ENCODE peak calls at places on chromosomes 4 and X, in seven cellular contexts. Y is amygdala; R is CD4-positive, alpha-beta T cell; L is NCI-H1092; S is fibroblast of pulmonary artery; F is H54; A is WTC11. D is an unnamed sample.

GRCh38 chrX:38618152-38618551 is 56.8 kb downstream of the TSPAN7 start:
- DNase-seq in Y (no peak), R (no peak), L (no peak), S (no peak), F (no peak), A (no peak), D (no peak)

GRCh38 chrX:150482537-150483217 is 85.7 kb upstream of the MTM1 start:
- DNase-seq in Y (peak), R (no peak), L (no peak), S (peak), F (peak), A (no peak), D (no peak)

GRCh38 chr4:94897023-94897422 is 139.3 kb downstream of the BMPR1B start:
- DNase-seq in Y (no peak), R (no peak), L (no peak), S (no peak), F (no peak), A (peak), D (peak)

GRCh38 chrX:9482408-9482807 is 17.6 kb downstream of the TBL1X start:
- DNase-seq in Y (no peak), R (no peak), L (no peak), S (no peak), F (no peak), A (no peak), D (no peak)

GRCh38 chr4:128908735-128909134 is 99.2 kb downstream of the JADE1 start:
- DNase-seq in Y (no peak), R (no peak), L (no peak), S (no peak), F (no peak), A (no peak), D (no peak)

GRCh38 chrX:71482228-71482958 is 50.5 kb upstream of the OGT start:
- DNase-seq in Y (no peak), R (no peak), L (no peak), S (no peak), F (no peak), A (no peak), D (no peak)

GRCh38 chrX:57282568-57282967 is 3.9 kb upstream of the FAAH2 start:
- DNase-seq in Y (no peak), R (no peak), L (no peak), S (no peak), F (no peak), A (no peak), D (no peak)

GRCh38 chr4:15656038-15656470 is 897 bp upstream of the FBXL5 start:
- DNase-seq in Y (no peak), R (no peak), L (no peak), S (peak), F (no peak), A (no peak), D (no peak)

GRCh38 chr4:16759781-16760459 is 138.5 kb downstream of the LDB2 start:
- DNase-seq in Y (no peak), R (no peak), L (no peak), S (no peak), F (no peak), A (no peak), D (no peak)

GRCh38 chr4:40550900-40551546 is 78.6 kb downstream of the RBM47 start:
- DNase-seq in Y (no peak), R (peak), L (peak), S (peak), F (no peak), A (no peak), D (peak)

GRCh38 chrX:106894978-106895452 is 8.1 kb downstream of the RIPPLY1 start:
- DNase-seq in Y (no peak), R (no peak), L (no peak), S (peak), F (peak), A (no peak), D (no peak)

GRCh38 chr4:20646287-20646686 is 54.0 kb upstream of the PACRGL start:
- DNase-seq in Y (no peak), R (no peak), L (no peak), S (no peak), F (no peak), A (no peak), D (no peak)

GRCh38 chr4:92600638-92601037 is 296.9 kb downstream of the GRID2 start:
- DNase-seq in Y (no peak), R (no peak), L (no peak), S (no peak), F (no peak), A (peak), D (no peak)

GRCh38 chr4:37666625-37667071 is 19.5 kb downstream of the RELL1 start:
- DNase-seq in Y (no peak), R (no peak), L (no peak), S (peak), F (peak), A (no peak), D (no peak)

GRCh38 chr4:99208719-99209075 is 10.3 kb downstream of the ADH6 start:
- DNase-seq in Y (no peak), R (no peak), L (no peak), S (no peak), F (no peak), A (peak), D (no peak)

GRCh38 chr4:127776620-127777019 is 5.5 kb upstream of the HSPA4L start:
- DNase-seq in Y (no peak), R (no peak), L (no peak), S (no peak), F (no peak), A (no peak), D (no peak)

GRCh38 chr4:1510931-1511330 is 104.7 kb upstream of the NKX1-1 start:
- DNase-seq in Y (no peak), R (no peak), L (no peak), S (no peak), F (no peak), A (no peak), D (no peak)

GRCh38 chr4:123976285-123976684 is 579.7 kb downstream of the SPRY1 start:
- DNase-seq in Y (no peak), R (no peak), L (no peak), S (peak), F (no peak), A (no peak), D (no peak)

GRCh38 chr4:180542445-180543100 is 1700.6 kb upstream of the TENM3 start:
- DNase-seq in Y (peak), R (no peak), L (peak), S (peak), F (peak), A (no peak), D (no peak)

GRCh38 chr4:139734875-139735380 is 69.3 kb downstream of the MGST2 start:
- DNase-seq in Y (peak), R (peak), L (peak), S (peak), F (peak), A (peak), D (peak)

GRCh38 chr4:20666471-20666870 is 33.8 kb upstream of the PACRGL start:
- DNase-seq in Y (no peak), R (no peak), L (no peak), S (no peak), F (no peak), A (no peak), D (no peak)

GRCh38 chr4:102693266-102693850 is 67.4 kb downstream of the MANBA start:
- DNase-seq in Y (no peak), R (no peak), L (no peak), S (no peak), F (no peak), A (no peak), D (no peak)

GRCh38 chr4:133969202-133969873 is 232.3 kb downstream of the PABPC4L start:
- DNase-seq in Y (no peak), R (no peak), L (no peak), S (peak), F (no peak), A (no peak), D (no peak)

GRCh38 chrX:151695583-151695930 is 299 bp downstream of the PRRG3 start:
- DNase-seq in Y (no peak), R (no peak), L (no peak), S (no peak), F (no peak), A (no peak), D (no peak)

GRCh38 chrX:105302246-105302645 is 81.8 kb upstream of the TEX13A start:
- DNase-seq in Y (no peak), R (no peak), L (no peak), S (no peak), F (no peak), A (no peak), D (no peak)

GRCh38 chr4:94419956-94420355 is 31.8 kb upstream of the PDLIM5 start:
- DNase-seq in Y (no peak), R (no peak), L (no peak), S (peak), F (no peak), A (no peak), D (no peak)

GRCh38 chr4:13399257-13399656 is 84.9 kb downstream of the RAB28 start:
- DNase-seq in Y (no peak), R (no peak), L (no peak), S (peak), F (peak), A (no peak), D (no peak)

GRCh38 chr4:118683513-118683912 is 1.7 kb upstream of the METTL14 start:
- DNase-seq in Y (no peak), R (no peak), L (no peak), S (no peak), F (no peak), A (no peak), D (peak)

GRCh38 chr4:128591482-128591881 is 218.0 kb upstream of the JADE1 start:
- DNase-seq in Y (no peak), R (no peak), L (no peak), S (no peak), F (no peak), A (no peak), D (no peak)

GRCh38 chr4:7772708-7773385 is 166.8 kb downstream of the AFAP1 start:
- DNase-seq in Y (no peak), R (no peak), L (no peak), S (peak), F (no peak), A (peak), D (no peak)

GRCh38 chrX:121886557-121886956 is 839.1 kb downstream of the GLUD2 start:
- DNase-seq in Y (no peak), R (no peak), L (no peak), S (no peak), F (no peak), A (no peak), D (no peak)

GRCh38 chr4:1347410-1347864 is 429 bp downstream of the UVSSA start:
- DNase-seq in Y (no peak), R (peak), L (no peak), S (peak), F (peak), A (peak), D (peak)

GRCh38 chr4:111267786-111268185 is 644.9 kb upstream of the PITX2 start:
- DNase-seq in Y (no peak), R (no peak), L (no peak), S (no peak), F (no peak), A (no peak), D (no peak)

GRCh38 chr4:47383829-47384427 is 79.6 kb downstream of the COMMD8 start:
- DNase-seq in Y (no peak), R (no peak), L (no peak), S (peak), F (no peak), A (no peak), D (no peak)

GRCh38 chrX:152869972-152870371 is 27.9 kb upstream of the ZNF185 start:
- DNase-seq in Y (no peak), R (no peak), L (no peak), S (no peak), F (no peak), A (no peak), D (no peak)

GRCh38 chrX:75547783-75548182 is 24.9 kb upstream of the ZDHHC15 start:
- DNase-seq in Y (no peak), R (no peak), L (no peak), S (peak), F (no peak), A (no peak), D (no peak)

D was measured in NCI-H1930.